ENCODE peak calls at places on chromosomes 3 and 15, in seven cellular contexts. A is SJSA1; H is hypothalamus; R is frontal cortex; O is mucosa of gallbladder; F is activated CD8-positive, alpha-beta memory T cell treated with anti-CD3 and anti-CD28 coated beads, Interleukin-2, amount 50 U/mL, for 48 hours; C is HT-29. V is an unnamed sample.

GRCh38 chr3:140898340-140899180 is 43.1 kb upstream of the SLC25A36 start:
- DNase-seq in A (peak), H (no peak), R (no peak), O (peak), F (no peak), C (peak), V (no peak)

GRCh38 chr3:183396662-183397391 is 31.6 kb downstream of the MCF2L2 start:
- DNase-seq in A (no peak), H (no peak), R (no peak), O (no peak), F (no peak), C (no peak), V (no peak)

GRCh38 chr15:91940466-91941381 is 87.2 kb downstream of the SLCO3A1 start:
- DNase-seq in A (no peak), H (no peak), R (no peak), O (peak), F (no peak), C (no peak), V (no peak)

GRCh38 chr15:68344600-68344999 is 67.1 kb downstream of the FEM1B start:
- DNase-seq in A (no peak), H (no peak), R (no peak), O (no peak), F (no peak), C (no peak), V (no peak)

GRCh38 chr3:194029846-194030245 is 106.1 kb upstream of the HES1 start:
- DNase-seq in A (no peak), H (no peak), R (no peak), O (no peak), F (no peak), C (no peak), V (no peak)

GRCh38 chr3:170529346-170529745 is 56.5 kb downstream of the SLC7A14 start:
- DNase-seq in A (no peak), H (no peak), R (no peak), O (no peak), F (no peak), C (no peak), V (no peak)

GRCh38 chr3:167887096-167887495 is 151.6 kb downstream of the SERPINI1 start:
- DNase-seq in A (no peak), H (no peak), R (no peak), O (no peak), F (no peak), C (no peak), V (no peak)

GRCh38 chr15:96416934-96417759 is 86.6 kb downstream of the NR2F2 start:
- DNase-seq in A (no peak), H (no peak), R (no peak), O (peak), F (no peak), C (no peak), V (no peak)

GRCh38 chr3:50381315-50381714 is 22.0 kb upstream of the TMEM115 start:
- DNase-seq in A (no peak), H (no peak), R (no peak), O (no peak), F (no peak), C (no peak), V (no peak)

GRCh38 chr15:65408370-65409283 is 14.1 kb downstream of the IGDCC4 start:
- DNase-seq in A (no peak), H (no peak), R (no peak), O (no peak), F (no peak), C (no peak), V (no peak)